ENCODE peak calls at places on chromosomes 6 and 20, in seven cellular contexts. T, I, V, Y, R, P and Q are unnamed samples.

GRCh38 chr6:150685860-150686259 is 86.2 kb downstream of the PLEKHG1 start:
- DNase-seq in T (peak), I (peak), V (peak), Y (peak), R (peak), P (peak), Q (peak)

GRCh38 chr6:44668391-44668930 is 281.0 kb downstream of the CDC5L start:
- DNase-seq in T (no peak), I (no peak), V (no peak), Y (no peak), R (no peak), P (no peak), Q (no peak)

GRCh38 chr6:167268683-167269280 is 22.3 kb upstream of the UNC93A start:
- DNase-seq in T (no peak), I (no peak), V (peak), Y (no peak), R (no peak), P (no peak), Q (no peak)

GRCh38 chr6:156379946-156380707 is 397.1 kb upstream of the ARID1B start:
- DNase-seq in T (no peak), I (no peak), V (no peak), Y (no peak), R (peak), P (no peak), Q (no peak)

GRCh38 chr6:15523679-15524630 is 138.9 kb downstream of the DTNBP1 start:
- DNase-seq in T (no peak), I (no peak), V (no peak), Y (no peak), R (no peak), P (no peak), Q (no peak)

GRCh38 chr6:114121913-114122662 is 151.1 kb upstream of the HDAC2 start:
- DNase-seq in T (no peak), I (no peak), V (no peak), Y (no peak), R (no peak), P (no peak), Q (no peak)

GRCh38 chr6:15430181-15430580 is 184.3 kb downstream of the JARID2 start:
- DNase-seq in T (no peak), I (no peak), V (no peak), Y (no peak), R (no peak), P (no peak), Q (no peak)

GRCh38 chr6:19327246-19327645 is 509.9 kb upstream of the ID4 start:
- DNase-seq in T (no peak), I (no peak), V (no peak), Y (no peak), R (no peak), P (no peak), Q (no peak)

GRCh38 chr6:70375166-70375565 is 38.1 kb upstream of the FAM135A start:
- DNase-seq in T (no peak), I (no peak), V (no peak), Y (no peak), R (no peak), P (no peak), Q (no peak)

GRCh38 chr6:131362070-131362469 is 211.0 kb upstream of the ARG1 start:
- DNase-seq in T (no peak), I (no peak), V (no peak), Y (no peak), R (no peak), P (no peak), Q (no peak)

GRCh38 chr6:126091507-126091906 is 105.2 kb downstream of the TRMT11 start:
- DNase-seq in T (no peak), I (no peak), V (no peak), Y (no peak), R (no peak), P (no peak), Q (no peak)

GRCh38 chr20:17499041-17499440 is 32.1 kb downstream of the BFSP1 start:
- DNase-seq in T (no peak), I (no peak), V (no peak), Y (no peak), R (no peak), P (no peak), Q (no peak)

GRCh38 chr6:53728570-53729194 is 63.1 kb upstream of the KLHL31 start:
- DNase-seq in T (peak), I (no peak), V (peak), Y (peak), R (peak), P (no peak), Q (peak)

GRCh38 chr6:36727491-36728021 is 29.9 kb downstream of the RAB44 start:
- DNase-seq in T (no peak), I (peak), V (no peak), Y (no peak), R (no peak), P (no peak), Q (no peak)

GRCh38 chr6:36423101-36423824 is 19.4 kb downstream of the PXT1 start:
- DNase-seq in T (peak), I (peak), V (peak), Y (peak), R (peak), P (peak), Q (peak)

GRCh38 chr6:33837971-33838665 is 34.3 kb upstream of the MLN start:
- DNase-seq in T (no peak), I (no peak), V (no peak), Y (no peak), R (no peak), P (no peak), Q (no peak)

GRCh38 chr6:28141500-28142329 is at the start of gene ZKSCAN8:
- DNase-seq in T (peak), I (peak), V (peak), Y (peak), R (peak), P (peak), Q (peak)

GRCh38 chr20:58890454-58891075 is 38.0 kb downstream of the GNAS start:
- DNase-seq in T (peak), I (no peak), V (peak), Y (no peak), R (peak), P (no peak), Q (peak)

GRCh38 chr6:136463796-136464542 is 86.3 kb downstream of the MAP7 start:
- DNase-seq in T (no peak), I (no peak), V (no peak), Y (no peak), R (no peak), P (no peak), Q (no peak)

GRCh38 chr6:151026021-151026663 is 160.6 kb downstream of the MTHFD1L start:
- DNase-seq in T (no peak), I (no peak), V (no peak), Y (no peak), R (no peak), P (no peak), Q (no peak)

GRCh38 chr6:85453052-85453451 is 3.2 kb downstream of the NT5E start:
- DNase-seq in T (no peak), I (no peak), V (no peak), Y (no peak), R (no peak), P (no peak), Q (no peak)

GRCh38 chr20:34538671-34539123 is 19.8 kb upstream of the MAP1LC3A start:
- DNase-seq in T (no peak), I (no peak), V (peak), Y (peak), R (peak), P (no peak), Q (peak)

GRCh38 chr6:155646443-155646842 is 190.8 kb upstream of the NOX3 start:
- DNase-seq in T (no peak), I (no peak), V (no peak), Y (no peak), R (no peak), P (no peak), Q (no peak)

GRCh38 chr6:52650946-52651345 is 20.0 kb upstream of the TMEM14A start:
- DNase-seq in T (no peak), I (no peak), V (no peak), Y (no peak), R (no peak), P (no peak), Q (no peak)

GRCh38 chr6:73329201-73329600 is 24.9 kb downstream of the DPPA5 start:
- DNase-seq in T (no peak), I (no peak), V (no peak), Y (no peak), R (no peak), P (no peak), Q (no peak)

GRCh38 chr6:56699066-56699654 is 56.5 kb upstream of the DST start:
- DNase-seq in T (no peak), I (no peak), V (peak), Y (no peak), R (no peak), P (no peak), Q (no peak)

GRCh38 chr6:139323511-139324445 is 32.0 kb upstream of the TXLNB start:
- DNase-seq in T (no peak), I (no peak), V (peak), Y (no peak), R (peak), P (no peak), Q (no peak)

GRCh38 chr6:54282186-54282585 is 26.1 kb upstream of the TINAG start:
- DNase-seq in T (no peak), I (no peak), V (no peak), Y (no peak), R (no peak), P (no peak), Q (no peak)

GRCh38 chr6:143196525-143197225 is 136.0 kb downstream of the AIG1 start:
- DNase-seq in T (no peak), I (no peak), V (no peak), Y (no peak), R (no peak), P (no peak), Q (no peak)

GRCh38 chr20:53972179-53972578 is 98.2 kb downstream of the BCAS1 start:
- DNase-seq in T (no peak), I (no peak), V (no peak), Y (no peak), R (no peak), P (no peak), Q (no peak)

GRCh38 chr20:57482148-57482547 is 42.8 kb downstream of the CTCFL start:
- DNase-seq in T (no peak), I (no peak), V (no peak), Y (no peak), R (no peak), P (no peak), Q (no peak)

GRCh38 chr6:137473651-137474050 is 20.5 kb downstream of the OLIG3 start:
- DNase-seq in T (no peak), I (no peak), V (no peak), Y (no peak), R (no peak), P (no peak), Q (no peak)

GRCh38 chr6:124955108-124955851 is 7.0 kb upstream of the RNF217 start:
- DNase-seq in T (no peak), I (no peak), V (no peak), Y (peak), R (no peak), P (no peak), Q (no peak)

GRCh38 chr20:18443841-18444240 is 23.0 kb downstream of the DZANK1 start:
- DNase-seq in T (no peak), I (no peak), V (no peak), Y (no peak), R (peak), P (no peak), Q (no peak)

GRCh38 chr6:10412165-10412947 is 2.5 kb downstream of the TFAP2A start:
- DNase-seq in T (peak), I (no peak), V (no peak), Y (peak), R (peak), P (no peak), Q (no peak)

DNA sequence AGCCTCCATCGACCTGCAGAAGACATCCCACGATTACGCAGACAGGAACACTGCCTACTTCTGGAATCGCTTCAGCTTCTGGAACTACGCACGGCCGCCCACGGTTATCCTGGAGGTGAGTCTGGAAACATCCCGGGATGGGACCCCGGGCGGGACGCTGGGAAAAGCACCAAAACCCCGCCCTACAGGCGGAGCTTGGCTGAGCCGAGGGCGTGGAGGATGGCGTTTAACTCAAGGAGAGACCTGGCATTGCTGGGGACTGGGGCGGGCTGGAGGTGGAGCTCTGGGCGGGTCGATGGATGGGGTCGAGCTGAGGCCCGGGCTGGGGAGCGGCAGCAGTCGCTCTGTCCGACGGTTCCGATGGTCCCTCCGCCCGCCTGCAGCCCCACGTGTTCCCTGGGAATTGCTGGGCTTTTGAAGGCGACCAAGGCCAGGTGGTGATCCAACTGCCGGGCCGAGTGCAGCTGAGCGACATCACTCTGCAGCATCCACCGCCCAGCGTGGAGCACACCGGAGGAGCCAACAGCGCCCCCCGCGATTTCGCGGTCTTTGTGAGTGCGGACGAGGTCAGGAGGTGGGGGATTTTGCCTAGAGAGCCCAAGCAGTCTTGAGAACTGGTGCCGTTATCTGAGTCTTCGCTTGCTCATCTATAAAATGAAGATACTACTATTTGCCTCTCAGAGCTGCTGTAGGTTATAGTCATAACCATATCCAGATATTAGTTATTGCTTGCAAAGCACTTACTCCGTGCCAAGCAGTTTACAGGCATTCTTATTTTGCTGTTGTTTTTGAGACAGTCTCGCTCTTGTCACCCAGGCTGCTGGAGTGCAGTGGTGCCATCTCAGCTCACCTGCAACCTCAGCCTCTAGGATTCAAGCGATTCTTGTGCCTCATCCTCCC is 3.8 kb downstream of the SPAG4 start:
- DNase-seq in T (peak), I (peak), V (peak), Y (no peak), R (peak), P (peak), Q (peak)
- TF ChIP-seq POLR2AphosphoS5 in T (no peak), I (peak), V (peak), Y (no peak), R (peak), P (peak), Q (no peak)

DNA sequence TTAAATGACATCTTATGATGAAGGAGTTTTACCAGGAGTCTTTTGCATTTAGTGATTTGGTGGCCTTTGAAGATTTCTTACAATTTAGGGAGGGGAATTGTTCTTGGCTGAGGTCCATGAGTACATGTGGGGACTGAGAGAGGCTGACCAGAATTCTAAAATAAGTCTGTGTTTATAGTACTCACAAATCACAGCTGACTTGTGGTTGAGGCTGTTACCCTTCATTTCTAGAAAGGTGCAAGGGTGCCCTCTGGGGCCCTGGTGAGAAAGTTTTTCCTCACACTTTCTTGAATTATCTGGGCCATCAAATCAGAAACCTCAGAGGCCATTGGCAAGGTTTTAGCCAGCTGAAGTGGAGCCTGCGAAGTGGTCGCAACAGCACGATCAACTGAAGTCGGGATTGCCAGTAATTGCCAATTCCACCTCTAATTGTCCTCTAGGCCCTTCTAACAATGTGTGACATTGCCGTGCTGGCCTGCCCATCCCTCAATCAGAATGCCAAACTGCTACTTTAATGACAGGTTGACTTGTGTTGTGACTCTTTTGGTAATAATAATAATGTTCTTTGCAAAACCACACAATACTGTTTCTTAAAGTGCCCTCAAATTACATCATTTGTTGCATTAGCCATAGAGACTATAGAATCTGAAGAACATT is 221.6 kb downstream of the OGFRL1 start:
- DNase-seq in T (no peak), I (no peak), V (peak), Y (no peak), R (no peak), P (peak), Q (no peak)
- TF ChIP-seq TAF1 in T (no peak), I (no peak), V (no peak), Y (no peak), R (no peak), P (no peak), Q (no peak)

GRCh38 chr6:41721396-41721795 is 14.0 kb downstream of the TFEB start:
- DNase-seq in T (no peak), I (no peak), V (no peak), Y (no peak), R (no peak), P (no peak), Q (no peak)

GRCh38 chr6:41720783-41721182 is 14.6 kb downstream of the TFEB start:
- DNase-seq in T (no peak), I (no peak), V (no peak), Y (no peak), R (no peak), P (no peak), Q (no peak)

GRCh38 chr6:41723936-41724637 is 11.3 kb downstream of the TFEB start:
- DNase-seq in T (no peak), I (no peak), V (no peak), Y (no peak), R (no peak), P (no peak), Q (no peak)

GRCh38 chr6:41724638-41725501 is 10.5 kb downstream of the TFEB start:
- DNase-seq in T (no peak), I (no peak), V (no peak), Y (no peak), R (no peak), P (no peak), Q (no peak)

DNA sequence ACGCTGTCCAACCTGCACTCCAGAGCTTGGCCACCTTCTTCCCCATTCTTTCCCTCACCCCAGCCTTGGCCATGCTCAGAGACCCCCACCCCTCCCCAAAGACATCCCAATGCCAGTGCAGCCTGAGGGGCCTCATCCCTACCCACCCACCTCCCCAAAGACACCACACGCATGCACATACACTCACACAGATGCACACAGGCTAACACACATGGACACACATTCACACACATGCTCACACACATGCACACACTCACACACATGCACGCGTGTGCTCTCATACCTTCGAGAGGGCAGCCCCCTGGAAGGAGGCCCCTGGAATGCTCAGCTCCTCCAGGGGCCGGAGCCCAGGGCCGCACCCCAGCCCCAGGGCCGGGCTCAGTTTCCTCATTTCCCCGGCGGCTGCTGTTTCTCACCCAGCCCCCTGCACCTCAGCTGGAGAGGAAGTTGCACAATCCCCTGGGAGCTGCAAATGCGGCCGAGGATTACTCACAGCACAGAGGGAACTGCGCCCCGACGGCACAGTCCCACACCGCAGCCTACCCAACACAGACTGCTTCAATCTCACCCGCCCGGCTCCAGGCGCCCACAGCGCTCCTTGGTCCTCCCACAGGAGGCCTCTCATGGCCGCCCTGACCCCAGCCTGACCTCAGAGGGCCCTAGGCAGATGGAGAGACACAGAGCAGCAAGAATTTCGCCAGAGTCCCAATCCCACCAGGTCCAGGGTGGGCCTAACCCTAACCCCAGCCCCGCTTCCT is 12.1 kb downstream of the TFEB start:
- DNase-seq in T (peak), I (no peak), V (peak), Y (peak), R (no peak), P (no peak), Q (peak)
- TF ChIP-seq POLR2AphosphoS5 in T (peak), I (peak), V (peak), Y (no peak), R (no peak), P (no peak), Q (peak)

DNA sequence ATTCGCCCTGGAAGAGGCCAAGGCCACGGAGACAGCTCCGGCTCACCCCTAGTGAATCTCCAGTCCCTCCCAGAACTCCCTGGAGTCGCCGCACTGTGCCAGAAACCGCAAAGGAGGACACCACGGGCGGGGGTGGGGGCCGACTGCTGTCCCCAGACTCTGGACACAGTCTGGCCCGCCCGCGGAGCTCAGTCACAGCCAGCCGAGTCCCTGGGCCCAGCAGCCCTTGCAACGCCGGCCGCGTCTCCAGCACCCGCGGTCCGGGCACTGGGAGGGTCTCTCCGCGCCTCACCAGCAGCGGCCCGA is 541 bp downstream of the PEX6 start:
- DNase-seq in T (peak), I (no peak), V (no peak), Y (peak), R (no peak), P (no peak), Q (no peak)
- TF ChIP-seq TAF1 in T (no peak), I (no peak), V (no peak), Y (peak), R (no peak), P (no peak), Q (no peak)